ENCODE peak calls at places on chromosomes 13 and 19, in four cellular contexts. L, I, C and P are unnamed samples. For H3K4me1, the result is how much of the 10 kb centered on the place peaks cover.

GRCh38 chr19:14349426-14349825 is 31.8 kb upstream of the ADGRE5 start:
- DNase-seq in L (no peak), I (no peak), C (no peak), P (no peak)

GRCh38 chr13:30868806-30869470 is 37.1 kb upstream of the MEDAG start:
- DNase-seq in L (no peak), I (no peak), C (no peak), P (no peak)

GRCh38 chr13:38394777-38395504 is 45.3 kb downstream of the UFM1 start:
- DNase-seq in L (no peak), I (no peak), C (no peak), P (no peak)

GRCh38 chr19:35533822-35534521 is 716 bp downstream of the GAPDHS start:
- DNase-seq in L (no peak), I (no peak), C (peak), P (peak)

GRCh38 chr19:50728084-50728737 is 5.0 kb downstream of the CLEC11A start:
- DNase-seq in L (no peak), I (peak), C (peak), P (peak)

GRCh38 chr13:93388701-93389100 is 162.1 kb downstream of the GPC6 start:
- DNase-seq in L (no peak), I (no peak), C (no peak), P (no peak)

GRCh38 chr19:2799273-2800020 is 14.1 kb downstream of the THOP1 start:
- DNase-seq in L (no peak), I (no peak), C (no peak), P (no peak)

GRCh38 chr13:44921931-44922758 is 67.1 kb downstream of the NUFIP1 start:
- DNase-seq in L (no peak), I (no peak), C (peak), P (peak)

GRCh38 chr13:21481359-21481758 is 22.3 kb upstream of the ZDHHC20 start:
- DNase-seq in L (no peak), I (no peak), C (no peak), P (no peak)

GRCh38 chr19:40200352-40201099 is 9.3 kb downstream of the MAP3K10 start:
- DNase-seq in L (no peak), I (no peak), C (no peak), P (no peak)

GRCh38 chr13:46804391-46804815 is 7.4 kb upstream of the ESD start:
- DNase-seq in L (no peak), I (no peak), C (no peak), P (no peak)

GRCh38 chr19:34975056-34975455 is 11.0 kb upstream of the ZNF792 start:
- DNase-seq in L (no peak), I (no peak), C (no peak), P (no peak)

DNA sequence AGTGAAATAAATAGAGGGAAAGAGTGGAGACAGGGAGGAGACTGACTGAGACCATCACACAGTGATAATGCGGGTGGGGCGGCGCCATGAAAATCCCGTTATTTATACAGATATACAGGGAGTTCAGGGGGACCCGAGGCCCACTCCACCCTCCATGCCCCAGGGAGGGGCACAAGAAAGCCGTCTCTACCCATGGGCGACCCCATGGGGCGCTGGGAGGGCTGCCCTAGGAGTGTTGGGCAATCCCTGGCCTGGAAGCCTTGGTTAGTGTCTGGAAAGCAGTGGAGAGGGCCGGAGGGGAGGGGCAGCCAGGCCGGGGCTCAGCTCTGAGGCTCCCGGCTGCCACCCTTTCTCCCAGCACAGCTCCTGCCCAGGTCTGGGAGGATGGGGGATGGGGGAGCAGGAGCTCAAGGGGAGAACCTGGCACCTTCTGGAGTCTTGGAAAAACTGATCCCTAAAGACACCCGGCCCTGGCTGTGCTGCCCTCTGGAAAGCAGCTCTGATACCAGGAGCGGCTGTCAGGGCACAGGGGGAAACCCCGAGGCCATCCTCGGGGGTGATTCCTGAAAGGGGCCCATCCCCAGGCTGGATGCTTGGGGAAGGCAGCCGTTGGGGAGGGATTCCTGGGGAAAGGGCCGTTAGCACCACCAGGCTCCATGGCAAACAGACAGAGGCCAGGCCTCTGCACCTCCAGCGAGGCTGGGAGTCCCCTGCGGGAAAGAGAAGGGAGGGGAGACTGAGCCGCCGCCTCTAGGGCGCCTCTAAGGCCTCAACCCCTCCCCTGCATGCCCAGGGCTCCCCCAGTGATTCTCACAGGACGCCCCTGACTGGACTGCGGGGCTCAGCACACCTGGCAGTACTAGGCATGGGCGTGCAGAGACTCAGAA is 3.0 kb upstream of the PRKD2 start:
- DNase-seq in L (no peak), I (no peak), C (no peak), P (no peak)
- H3K27ac ChIP-seq in L (peak), I (peak), C (peak), P (peak)

GRCh38 chr13:97254809-97255208 is 32.7 kb downstream of the MBNL2 start:
- DNase-seq in L (no peak), I (no peak), C (no peak), P (no peak)
- H3K4me1 ChIP-seq in L (under half), I (under half), C (half or more), P (half or more)

DNA sequence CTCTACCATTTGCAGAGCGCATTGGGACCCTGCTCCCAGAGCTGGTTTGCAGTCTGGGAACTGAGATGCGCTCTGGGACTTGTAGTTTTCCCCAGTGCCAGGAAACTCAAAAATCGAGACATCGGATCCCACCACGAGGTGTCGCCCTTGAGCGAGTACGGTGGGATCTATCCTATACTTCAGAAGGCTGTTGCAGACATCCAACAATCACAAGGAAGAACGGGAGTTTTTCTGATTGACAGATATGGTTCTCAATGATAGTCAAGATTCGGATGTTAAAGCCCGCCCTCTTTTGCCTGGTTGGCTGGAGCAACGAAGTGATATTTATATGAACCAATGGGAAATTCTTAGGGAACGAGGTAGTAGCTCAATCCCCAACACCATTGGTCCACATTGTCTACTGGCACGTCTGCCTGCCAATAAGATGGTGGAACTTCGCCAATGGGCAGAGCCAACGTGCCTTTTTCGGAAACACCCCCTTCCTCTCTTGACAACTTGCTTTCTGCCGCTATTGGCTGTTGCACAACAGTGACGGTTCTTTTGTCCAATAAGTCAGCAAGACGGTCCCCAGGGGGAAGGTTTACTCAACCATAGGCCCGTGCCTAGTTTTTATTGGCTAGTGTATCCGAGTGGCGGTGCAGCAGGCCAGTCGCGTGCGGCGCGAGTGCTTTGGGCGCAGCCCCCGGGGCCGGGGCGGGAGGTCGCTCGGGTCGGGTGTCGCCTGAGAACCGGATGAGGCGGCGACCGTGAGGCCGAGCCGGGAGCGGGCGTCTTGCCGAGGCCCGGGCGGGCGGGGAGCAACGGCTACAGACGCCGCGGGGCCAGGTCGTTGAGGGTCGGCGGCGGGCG is at the start of gene DNM2:
- DNase-seq in L (peak), I (peak), C (peak), P (peak)
- TF ChIP-seq POLR2A in L (peak), I (peak), C (peak), P (peak)

DNA sequence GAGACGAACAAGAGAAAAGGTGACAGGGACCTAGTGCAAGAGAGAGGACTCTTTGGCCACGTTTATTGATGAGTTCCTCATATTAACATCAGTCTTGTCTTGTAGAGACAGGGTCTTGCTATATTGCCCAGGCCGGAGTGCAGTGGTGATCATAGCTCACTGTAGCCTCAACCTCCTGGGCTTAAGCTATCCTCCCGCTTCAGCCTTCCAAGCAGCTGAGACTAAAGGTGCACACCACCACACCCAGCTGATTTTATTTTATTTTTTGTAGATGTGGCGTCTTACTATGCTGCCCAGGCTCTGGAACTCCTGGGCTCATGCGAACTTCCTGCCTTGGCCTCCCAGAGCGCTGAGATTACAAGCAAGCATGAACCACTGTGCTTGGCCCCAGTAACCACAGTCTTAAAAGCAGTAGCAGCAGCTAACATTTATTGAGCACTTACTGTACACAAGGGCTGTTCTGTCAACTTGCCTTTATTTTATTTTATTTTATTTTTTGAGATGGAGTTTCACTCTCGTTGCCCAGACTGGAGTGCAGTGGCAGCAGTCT is 1.1 kb upstream of the SH2D3A start:
- DNase-seq in L (no peak), I (no peak), C (no peak), P (no peak)
- H3K27ac ChIP-seq in L (peak), I (peak), C (no peak), P (peak)

DNA sequence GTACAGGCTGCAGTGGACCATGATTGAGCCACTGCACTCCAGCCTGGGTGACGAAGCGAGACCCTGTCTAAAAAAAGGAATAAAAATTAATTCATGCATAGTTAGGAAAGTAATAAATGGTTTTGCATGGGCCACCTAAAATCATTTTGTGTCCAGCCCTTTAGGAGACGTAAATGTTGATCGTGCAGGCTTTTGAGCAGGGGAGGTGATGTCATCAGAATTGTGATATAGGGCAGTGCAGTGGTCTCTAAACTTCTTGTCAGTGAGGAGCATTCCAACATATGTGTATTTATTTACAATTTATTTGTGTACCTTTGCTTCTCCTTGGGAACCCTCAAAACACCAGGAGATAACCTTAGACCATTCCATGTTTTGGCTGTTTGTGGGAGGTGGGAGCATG is 3.0 kb downstream of the SMARCA4 start:
- DNase-seq in L (no peak), I (no peak), C (no peak), P (no peak)
- H3K4me1 ChIP-seq in L (under half), I (under half), C (under half), P (under half)

GRCh38 chr19:1027953-1028902 is 1.8 kb downstream of the CNN2 start:
- DNase-seq in L (peak), I (peak), C (no peak), P (peak)
- TF ChIP-seq POLR2A in L (peak), I (no peak), C (no peak), P (no peak)

GRCh38 chr19:32373614-32374295 is 28.3 kb downstream of the ZNF507 start:
- DNase-seq in L (no peak), I (no peak), C (no peak), P (no peak)
- H3K27ac ChIP-seq in L (no peak), I (peak), C (no peak), P (peak)

DNA sequence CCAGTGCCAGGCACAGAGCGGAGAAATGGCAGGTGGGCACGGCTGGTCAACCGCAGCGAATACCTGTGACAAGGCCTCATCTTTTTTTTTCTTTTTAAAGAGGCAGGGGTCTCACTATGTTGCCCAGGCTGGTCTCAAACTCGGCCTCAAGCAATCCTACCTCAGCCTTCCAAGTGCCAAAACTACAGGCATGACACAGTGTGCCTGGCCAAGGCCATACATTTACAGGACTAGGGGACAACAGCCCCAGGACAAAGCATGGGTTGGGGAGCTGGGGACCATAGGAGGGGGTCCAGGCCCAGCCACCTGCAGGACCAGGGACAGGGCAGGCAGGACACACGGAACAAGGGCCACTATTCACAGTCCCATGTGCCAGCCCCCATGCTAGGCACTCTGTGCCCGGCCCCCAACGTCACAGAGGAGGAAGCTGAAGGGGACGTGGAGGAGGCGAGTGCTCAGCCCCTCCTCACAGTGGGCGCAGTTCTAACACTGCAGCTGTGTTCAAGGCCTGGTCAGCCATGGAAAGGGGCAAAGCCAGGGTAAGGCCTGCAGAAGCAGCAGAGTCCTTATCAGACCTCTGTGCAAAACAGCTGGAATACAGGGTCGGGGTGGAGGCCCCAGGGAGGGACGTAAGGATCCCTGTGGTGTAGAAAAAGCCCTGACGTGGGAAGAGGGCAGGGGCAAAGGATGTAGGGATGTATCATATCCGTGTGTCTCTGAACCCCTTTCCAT is 28.3 kb downstream of the SH3GL1 start:
- DNase-seq in L (no peak), I (no peak), C (no peak), P (no peak)
- H3K4me1 ChIP-seq in L (half or more), I (half or more), C (half or more), P (half or more)

GRCh38 chr19:46270521-46271256 is 26.2 kb upstream of the HIF3A start:
- DNase-seq in L (no peak), I (no peak), C (no peak), P (no peak)
- TF ChIP-seq POLR2A in L (no peak), I (no peak), C (no peak), P (no peak)

GRCh38 chr13:95604534-95604915 is 40.0 kb downstream of the DZIP1 start:
- DNase-seq in L (no peak), I (no peak), C (no peak), P (no peak)
- H3K27ac ChIP-seq in L (no peak), I (peak), C (no peak), P (no peak)